ENCODE peak calls at places on chromosomes 12 and 14, in four cellular contexts. D, K, U and B are unnamed samples.

GRCh38 chr14:93223565-93223964 is 16.5 kb downstream of the UBR7 start:
- DNase-seq in D (no peak), K (no peak), U (no peak), B (no peak)

GRCh38 chr14:54857830-54858269 is 44.8 kb downstream of the GCH1 start:
- DNase-seq in D (no peak), K (no peak), U (no peak), B (no peak)

GRCh38 chr12:72246370-72246769 is 25.8 kb upstream of the TRHDE start:
- DNase-seq in D (no peak), K (no peak), U (no peak), B (no peak)

GRCh38 chr14:104974665-104975390 is 3.3 kb downstream of the AHNAK2 start:
- DNase-seq in D (no peak), K (peak; percentile 44), U (no peak), B (no peak)

GRCh38 chr12:121872546-121873223 is 14.0 kb upstream of the HPD start:
- DNase-seq in D (no peak), K (peak; percentile 55), U (no peak), B (no peak)

GRCh38 chr12:6465467-6466183 is 4.9 kb downstream of the VAMP1 start:
- DNase-seq in D (no peak), K (no peak), U (peak; percentile 77), B (peak; percentile 60)

GRCh38 chr12:85971800-85972199 is 97.7 kb downstream of the NTS start:
- DNase-seq in D (no peak), K (no peak), U (no peak), B (no peak)

GRCh38 chr12:87274594-87275245 is 754.5 kb downstream of the C12orf50 start:
- DNase-seq in D (no peak), K (no peak), U (peak; percentile 21), B (no peak)

GRCh38 chr14:32201816-32202467 is at the start of gene RNU6-7:
- DNase-seq in D (no peak), K (peak; percentile 50), U (no peak), B (no peak)